ENCODE peak calls at places on chromosomes 12 and 14, in seven cellular contexts. X, V, S, M, B, W and O are unnamed samples.

GRCh38 chr12:130414381-130414780 is 76.7 kb downstream of the PIWIL1 start:
- DNase-seq in S (no peak), X (no peak), B (no peak), V (no peak), M (no peak), W (no peak), O (peak; percentile 41)

GRCh38 chr12:66584673-66585072 is 94.2 kb downstream of the GRIP1 start:
- DNase-seq in X (no peak), S (no peak), W (no peak), B (no peak), M (no peak), V (no peak), O (no peak)

GRCh38 chr14:76267322-76268012 is 108.5 kb upstream of the ESRRB start:
- DNase-seq in V (no peak), S (no peak), M (peak; percentile 84), X (no peak), W (peak; percentile 89), B (peak; percentile 71), O (no peak)

GRCh38 chr14:75275598-75275997 is 3.0 kb upstream of the FOS start:
- DNase-seq in V (no peak), W (no peak), M (no peak), X (no peak), B (no peak), S (no peak), O (peak; percentile 10)

GRCh38 chr12:120350576-120351350 is 18.2 kb downstream of the MSI1 start:
- DNase-seq in M (no peak), S (no peak), V (peak; percentile 44), X (no peak), B (no peak), W (no peak), O (no peak)

GRCh38 chr12:103665971-103666370 is 78.9 kb downstream of the STAB2 start:
- DNase-seq in X (no peak), V (no peak), W (peak; percentile 14), B (peak; percentile 31), M (no peak), S (no peak), O (no peak)

GRCh38 chr12:111438501-111438900 is 32.8 kb downstream of the SH2B3 start:
- DNase-seq in M (peak; percentile 65), V (no peak), X (no peak), S (no peak), B (no peak), W (no peak), O (peak; percentile 89)

GRCh38 chr14:91754185-91754584 is 22.3 kb upstream of the CATSPERB start:
- DNase-seq in M (no peak), V (no peak), S (no peak), B (no peak), W (no peak), X (no peak), O (no peak)

GRCh38 chr14:105045710-105046326 is 19.4 kb downstream of the GPR132 start:
- DNase-seq in B (peak; percentile 96), S (peak; percentile 94), X (peak; percentile 89), M (peak; percentile 94), V (peak; percentile 80), W (peak; percentile 96), O (peak; percentile 99)

GRCh38 chr14:76117789-76118188 is 33.9 kb upstream of the GPATCH2L start:
- DNase-seq in W (no peak), V (peak; percentile 43), S (no peak), B (peak; percentile 60), M (no peak), X (no peak), O (no peak)

GRCh38 chr12:77941396-77941795 is 110.7 kb downstream of the NAV3 start:
- DNase-seq in B (peak; percentile 21), W (no peak), M (no peak), S (no peak), X (no peak), V (no peak), O (no peak)

GRCh38 chr12:496736-497135 is 37.0 kb downstream of the B4GALNT3 start:
- DNase-seq in W (no peak), X (no peak), V (no peak), B (no peak), S (no peak), M (no peak), O (no peak)

GRCh38 chr14:94646481-94646880 is 34.3 kb downstream of the SERPINA3 start:
- DNase-seq in B (no peak), X (no peak), V (no peak), W (no peak), M (no peak), S (no peak), O (no peak)

GRCh38 chr14:105378873-105379685 is 19.3 kb upstream of the TEX22 start:
- DNase-seq in B (no peak), W (no peak), S (no peak), X (no peak), M (peak; percentile 33), V (no peak), O (no peak)

GRCh38 chr14:76280221-76280620 is 95.7 kb upstream of the ESRRB start:
- DNase-seq in W (no peak), M (no peak), V (no peak), B (no peak), S (no peak), X (no peak), O (no peak)

GRCh38 chr14:32332415-32333116 is 3.5 kb downstream of the AKAP6 start:
- DNase-seq in M (no peak), S (no peak), W (no peak), B (peak; percentile 10), X (no peak), V (no peak), O (no peak)

GRCh38 chr14:99603471-99603933 is 505 bp downstream of the CCDC85C start:
- DNase-seq in X (peak; percentile 5), V (peak; percentile 49), S (peak; percentile 51), W (no peak), B (peak; percentile 85), M (no peak), O (peak; percentile 89)

GRCh38 chr14:103867523-103867953 is 20.2 kb upstream of the PPP1R13B start:
- DNase-seq in V (no peak), X (no peak), M (peak; percentile 77), B (no peak), W (peak; percentile 71), S (no peak), O (no peak)